ENCODE peak calls at places on chromosomes 2 and 18, in six cellular contexts. One of them, this sample, is unnamed.

GRCh38 chr2:36486546-36487044 is 111.4 kb downstream of the FEZ2 start:
- DNase-seq in ELR: peak; percentile 85
- DNase-seq in T-helper 1 cell: no peak
- DNase-seq in smooth muscle cell of the brain vasculature: no peak
- DNase-seq in NCI-H460: peak; percentile 69
- DNase-seq in AG08396: peak; percentile 20
- DNase-seq in this sample: peak; percentile 78

GRCh38 chr2:222610746-222611145 is 45.1 kb downstream of the FARSB start:
- DNase-seq in ELR: no peak
- DNase-seq in T-helper 1 cell: no peak
- DNase-seq in smooth muscle cell of the brain vasculature: no peak
- DNase-seq in NCI-H460: no peak
- DNase-seq in AG08396: no peak
- DNase-seq in this sample: peak; percentile 36

GRCh38 chr2:183532514-183532913 is 408.3 kb downstream of the NUP35 start:
- DNase-seq in ELR: peak; percentile 17
- DNase-seq in T-helper 1 cell: no peak
- DNase-seq in smooth muscle cell of the brain vasculature: no peak
- DNase-seq in NCI-H460: no peak
- DNase-seq in AG08396: no peak
- DNase-seq in this sample: no peak

GRCh38 chr2:33498291-33498956 is 22.0 kb downstream of the RASGRP3 start:
- DNase-seq in ELR: peak; percentile 29
- DNase-seq in T-helper 1 cell: no peak
- DNase-seq in smooth muscle cell of the brain vasculature: no peak
- DNase-seq in NCI-H460: no peak
- DNase-seq in AG08396: no peak
- DNase-seq in this sample: peak; percentile 31

GRCh38 chr2:128329607-128330006 is 10.9 kb upstream of the HS6ST1 start:
- DNase-seq in ELR: no peak
- DNase-seq in T-helper 1 cell: no peak
- DNase-seq in smooth muscle cell of the brain vasculature: no peak
- DNase-seq in NCI-H460: no peak
- DNase-seq in AG08396: no peak
- DNase-seq in this sample: no peak

GRCh38 chr2:191030521-191031154 is 16.7 kb upstream of the STAT1 start:
- DNase-seq in ELR: peak; percentile 69
- DNase-seq in T-helper 1 cell: peak; percentile 40
- DNase-seq in smooth muscle cell of the brain vasculature: no peak
- DNase-seq in NCI-H460: peak; percentile 55
- DNase-seq in AG08396: peak; percentile 34
- DNase-seq in this sample: no peak

GRCh38 chr2:200812122-200813022 is 662 bp downstream of the BZW1 start:
- DNase-seq in ELR: peak; percentile 73
- DNase-seq in T-helper 1 cell: peak; percentile 40
- DNase-seq in smooth muscle cell of the brain vasculature: no peak
- DNase-seq in NCI-H460: peak; percentile 67
- DNase-seq in AG08396: peak; percentile 71
- DNase-seq in this sample: peak; percentile 74

GRCh38 chr2:109510136-109511028 is 103.4 kb downstream of the SEPTIN10 start:
- DNase-seq in ELR: peak; percentile 81
- DNase-seq in T-helper 1 cell: peak; percentile 71
- DNase-seq in smooth muscle cell of the brain vasculature: peak; percentile 54
- DNase-seq in NCI-H460: peak; percentile 78
- DNase-seq in AG08396: peak; percentile 87
- DNase-seq in this sample: peak; percentile 73

GRCh38 chr2:231124833-231125232 is at the start of gene HTR2B:
- DNase-seq in ELR: no peak
- DNase-seq in T-helper 1 cell: no peak
- DNase-seq in smooth muscle cell of the brain vasculature: no peak
- DNase-seq in NCI-H460: no peak
- DNase-seq in AG08396: no peak
- DNase-seq in this sample: no peak

GRCh38 chr2:24971300-24971549 is 530 bp downstream of the DNAJC27 start:
- DNase-seq in ELR: no peak
- DNase-seq in T-helper 1 cell: no peak
- DNase-seq in smooth muscle cell of the brain vasculature: peak; percentile 7
- DNase-seq in NCI-H460: no peak
- DNase-seq in AG08396: no peak
- DNase-seq in this sample: no peak

GRCh38 chr2:109257653-109258052 is 128.6 kb downstream of the SH3RF3 start:
- DNase-seq in ELR: no peak
- DNase-seq in T-helper 1 cell: no peak
- DNase-seq in smooth muscle cell of the brain vasculature: no peak
- DNase-seq in NCI-H460: no peak
- DNase-seq in AG08396: peak; percentile 60
- DNase-seq in this sample: no peak

GRCh38 chr18:26458526-26459232 is 89.7 kb downstream of the KCTD1 start:
- DNase-seq in ELR: peak; percentile 78
- DNase-seq in T-helper 1 cell: no peak
- DNase-seq in smooth muscle cell of the brain vasculature: no peak
- DNase-seq in NCI-H460: no peak
- DNase-seq in AG08396: peak; percentile 28
- DNase-seq in this sample: peak; percentile 59

GRCh38 chr2:38629684-38630083 is 27.0 kb upstream of the HNRNPLL start:
- DNase-seq in ELR: no peak
- DNase-seq in T-helper 1 cell: no peak
- DNase-seq in smooth muscle cell of the brain vasculature: no peak
- DNase-seq in NCI-H460: no peak
- DNase-seq in AG08396: no peak
- DNase-seq in this sample: no peak

GRCh38 chr18:31098878-31099277 is 3.3 kb downstream of the DSC2 start:
- DNase-seq in ELR: no peak
- DNase-seq in T-helper 1 cell: no peak
- DNase-seq in smooth muscle cell of the brain vasculature: no peak
- DNase-seq in NCI-H460: no peak
- DNase-seq in AG08396: no peak
- DNase-seq in this sample: no peak

GRCh38 chr2:134739879-134740301 is 21.1 kb upstream of the TMEM163 start:
- DNase-seq in ELR: peak; percentile 65
- DNase-seq in T-helper 1 cell: no peak
- DNase-seq in smooth muscle cell of the brain vasculature: no peak
- DNase-seq in NCI-H460: no peak
- DNase-seq in AG08396: no peak
- DNase-seq in this sample: peak; percentile 59

GRCh38 chr2:25072606-25073005 is 30.7 kb downstream of the EFR3B start:
- DNase-seq in ELR: no peak
- DNase-seq in T-helper 1 cell: no peak
- DNase-seq in smooth muscle cell of the brain vasculature: no peak
- DNase-seq in NCI-H460: no peak
- DNase-seq in AG08396: no peak
- DNase-seq in this sample: no peak

GRCh38 chr2:44740678-44741077 is 200.8 kb upstream of the SIX3 start:
- DNase-seq in ELR: no peak
- DNase-seq in T-helper 1 cell: no peak
- DNase-seq in smooth muscle cell of the brain vasculature: no peak
- DNase-seq in NCI-H460: no peak
- DNase-seq in AG08396: no peak
- DNase-seq in this sample: peak; percentile 17

GRCh38 chr2:106020032-106020431 is 174.1 kb downstream of the UXS1 start:
- DNase-seq in ELR: no peak
- DNase-seq in T-helper 1 cell: no peak
- DNase-seq in smooth muscle cell of the brain vasculature: no peak
- DNase-seq in NCI-H460: no peak
- DNase-seq in AG08396: no peak
- DNase-seq in this sample: no peak

GRCh38 chr2:45712538-45712937 is 61.1 kb downstream of the PRKCE start:
- DNase-seq in ELR: no peak
- DNase-seq in T-helper 1 cell: no peak
- DNase-seq in smooth muscle cell of the brain vasculature: no peak
- DNase-seq in NCI-H460: no peak
- DNase-seq in AG08396: no peak
- DNase-seq in this sample: no peak

GRCh38 chr18:10213526-10213925 is 240.9 kb upstream of the APCDD1 start:
- DNase-seq in ELR: no peak
- DNase-seq in T-helper 1 cell: no peak
- DNase-seq in smooth muscle cell of the brain vasculature: no peak
- DNase-seq in NCI-H460: no peak
- DNase-seq in AG08396: no peak
- DNase-seq in this sample: peak; percentile 68

GRCh38 chr18:59144483-59144882 is 4.8 kb downstream of the SEC11C start:
- DNase-seq in ELR: no peak
- DNase-seq in T-helper 1 cell: no peak
- DNase-seq in smooth muscle cell of the brain vasculature: no peak
- DNase-seq in NCI-H460: no peak
- DNase-seq in AG08396: no peak
- DNase-seq in this sample: no peak

GRCh38 chr18:63869374-63869773 is 18.1 kb upstream of the SERPINB2 start:
- DNase-seq in ELR: peak; percentile 98
- DNase-seq in T-helper 1 cell: no peak
- DNase-seq in smooth muscle cell of the brain vasculature: no peak
- DNase-seq in NCI-H460: no peak
- DNase-seq in AG08396: peak; percentile 76
- DNase-seq in this sample: peak; percentile 79

GRCh38 chr2:201260302-201260800 is at the start of gene CASP8:
- DNase-seq in ELR: peak; percentile 82
- DNase-seq in T-helper 1 cell: peak; percentile 70
- DNase-seq in smooth muscle cell of the brain vasculature: no peak
- DNase-seq in NCI-H460: peak; percentile 72
- DNase-seq in AG08396: no peak
- DNase-seq in this sample: peak; percentile 29

GRCh38 chr2:129895526-129896082 is 83.9 kb upstream of the RAB6C start:
- DNase-seq in ELR: no peak
- DNase-seq in T-helper 1 cell: no peak
- DNase-seq in smooth muscle cell of the brain vasculature: no peak
- DNase-seq in NCI-H460: no peak
- DNase-seq in AG08396: no peak
- DNase-seq in this sample: no peak

GRCh38 chr2:161400076-161400475 is 16.0 kb upstream of the TBR1 start:
- DNase-seq in ELR: peak; percentile 75
- DNase-seq in T-helper 1 cell: no peak
- DNase-seq in smooth muscle cell of the brain vasculature: no peak
- DNase-seq in NCI-H460: no peak
- DNase-seq in AG08396: no peak
- DNase-seq in this sample: peak; percentile 17

GRCh38 chr2:182503886-182504285 is 77.0 kb upstream of the PDE1A start:
- DNase-seq in ELR: peak; percentile 83
- DNase-seq in T-helper 1 cell: no peak
- DNase-seq in smooth muscle cell of the brain vasculature: no peak
- DNase-seq in NCI-H460: no peak
- DNase-seq in AG08396: no peak
- DNase-seq in this sample: peak; percentile 8

GRCh38 chr2:134124047-134124753 is 129.7 kb upstream of the MGAT5 start:
- DNase-seq in ELR: no peak
- DNase-seq in T-helper 1 cell: no peak
- DNase-seq in smooth muscle cell of the brain vasculature: no peak
- DNase-seq in NCI-H460: no peak
- DNase-seq in AG08396: no peak
- DNase-seq in this sample: no peak

GRCh38 chr2:172282944-172283343 is 144.4 kb upstream of the ITGA6 start:
- DNase-seq in ELR: peak; percentile 98
- DNase-seq in T-helper 1 cell: no peak
- DNase-seq in smooth muscle cell of the brain vasculature: peak; percentile 56
- DNase-seq in NCI-H460: peak; percentile 76
- DNase-seq in AG08396: peak; percentile 64
- DNase-seq in this sample: peak; percentile 96

GRCh38 chr2:29530281-29530680 is 391.1 kb downstream of the ALK start:
- DNase-seq in ELR: no peak
- DNase-seq in T-helper 1 cell: no peak
- DNase-seq in smooth muscle cell of the brain vasculature: no peak
- DNase-seq in NCI-H460: no peak
- DNase-seq in AG08396: no peak
- DNase-seq in this sample: no peak

GRCh38 chr2:150876201-150877085 is 385.2 kb downstream of the RBM43 start:
- DNase-seq in ELR: no peak
- DNase-seq in T-helper 1 cell: no peak
- DNase-seq in smooth muscle cell of the brain vasculature: peak; percentile 36
- DNase-seq in NCI-H460: no peak
- DNase-seq in AG08396: no peak
- DNase-seq in this sample: peak; percentile 60

GRCh38 chr18:68494802-68495560 is 219.9 kb downstream of the TMX3 start:
- DNase-seq in ELR: peak; percentile 43
- DNase-seq in T-helper 1 cell: no peak
- DNase-seq in smooth muscle cell of the brain vasculature: peak; percentile 58
- DNase-seq in NCI-H460: no peak
- DNase-seq in AG08396: peak; percentile 70
- DNase-seq in this sample: peak; percentile 98

GRCh38 chr2:10787176-10787968 is 25.2 kb downstream of the PDIA6 start:
- DNase-seq in ELR: peak; percentile 14
- DNase-seq in T-helper 1 cell: peak; percentile 25
- DNase-seq in smooth muscle cell of the brain vasculature: no peak
- DNase-seq in NCI-H460: no peak
- DNase-seq in AG08396: no peak
- DNase-seq in this sample: no peak

GRCh38 chr2:65075605-65076344 is 19.6 kb downstream of the CEP68 start:
- DNase-seq in ELR: no peak
- DNase-seq in T-helper 1 cell: no peak
- DNase-seq in smooth muscle cell of the brain vasculature: no peak
- DNase-seq in NCI-H460: no peak
- DNase-seq in AG08396: no peak
- DNase-seq in this sample: no peak

GRCh38 chr2:240954436-240955305 is 43.7 kb upstream of the SNED1 start:
- DNase-seq in ELR: no peak
- DNase-seq in T-helper 1 cell: no peak
- DNase-seq in smooth muscle cell of the brain vasculature: no peak
- DNase-seq in NCI-H460: no peak
- DNase-seq in AG08396: no peak
- DNase-seq in this sample: no peak

GRCh38 chr2:70440621-70441020 is 113.0 kb downstream of the TGFA start:
- DNase-seq in ELR: no peak
- DNase-seq in T-helper 1 cell: peak; percentile 12
- DNase-seq in smooth muscle cell of the brain vasculature: no peak
- DNase-seq in NCI-H460: no peak
- DNase-seq in AG08396: no peak
- DNase-seq in this sample: no peak

GRCh38 chr2:15940661-15941482 is 522 bp downstream of the MYCN start:
- DNase-seq in ELR: no peak
- DNase-seq in T-helper 1 cell: no peak
- DNase-seq in smooth muscle cell of the brain vasculature: no peak
- DNase-seq in NCI-H460: no peak
- DNase-seq in AG08396: peak; percentile 22
- DNase-seq in this sample: no peak

GRCh38 chr2:83022631-83023210 is 1436.4 kb downstream of the SUCLG1 start:
- DNase-seq in ELR: peak; percentile 3
- DNase-seq in T-helper 1 cell: no peak
- DNase-seq in smooth muscle cell of the brain vasculature: no peak
- DNase-seq in NCI-H460: no peak
- DNase-seq in AG08396: no peak
- DNase-seq in this sample: peak; percentile 50

GRCh38 chr2:38433607-38433975 is 56.5 kb upstream of the ATL2 start:
- DNase-seq in ELR: peak; percentile 81
- DNase-seq in T-helper 1 cell: no peak
- DNase-seq in smooth muscle cell of the brain vasculature: no peak
- DNase-seq in NCI-H460: no peak
- DNase-seq in AG08396: no peak
- DNase-seq in this sample: no peak

GRCh38 chr18:69469444-69469919 is 68.8 kb downstream of the DOK6 start:
- DNase-seq in ELR: peak; percentile 15
- DNase-seq in T-helper 1 cell: no peak
- DNase-seq in smooth muscle cell of the brain vasculature: no peak
- DNase-seq in NCI-H460: peak; percentile 30
- DNase-seq in AG08396: no peak
- DNase-seq in this sample: no peak

GRCh38 chr18:59959079-59959478 is 59.3 kb downstream of the PMAIP1 start:
- DNase-seq in ELR: peak; percentile 78
- DNase-seq in T-helper 1 cell: no peak
- DNase-seq in smooth muscle cell of the brain vasculature: no peak
- DNase-seq in NCI-H460: no peak
- DNase-seq in AG08396: no peak
- DNase-seq in this sample: peak; percentile 34